ENCODE peak calls at places on chromosome 12, in four cellular contexts. J, G, F and B are unnamed samples.

GRCh38 chr12:121239704-121240420 is 29.9 kb downstream of the P2RX4 start:
- DNase-seq in J (no peak), G (no peak), F (no peak), B (no peak)

GRCh38 chr12:45581112-45581511 is 148.4 kb upstream of the ARID2 start:
- DNase-seq in J (no peak), G (no peak), F (no peak), B (no peak)

GRCh38 chr12:6233121-6233971 is 33.1 kb downstream of the CD9 start:
- DNase-seq in J (no peak), G (no peak), F (no peak), B (no peak)

GRCh38 chr12:43655586-43655985 is 103.0 kb downstream of the PUS7L start:
- DNase-seq in J (no peak), G (no peak), F (peak; percentile 51), B (no peak)

GRCh38 chr12:78778339-78778738 is 86.2 kb upstream of the SYT1 start:
- DNase-seq in J (no peak), G (no peak), F (no peak), B (no peak)

GRCh38 chr12:47184813-47185212 is 105.1 kb upstream of the AMIGO2 start:
- DNase-seq in J (no peak), G (no peak), F (no peak), B (no peak)

GRCh38 chr12:31279525-31279924 is 46.4 kb downstream of the SINHCAF start:
- DNase-seq in J (peak; percentile 10), G (no peak), F (no peak), B (no peak)

GRCh38 chr12:50924131-50924438 is 28.3 kb upstream of the HIGD1C start:
- DNase-seq in J (no peak), G (no peak), F (no peak), B (no peak)

GRCh38 chr12:130589391-130590317 is 126.4 kb downstream of the RIMBP2 start:
- DNase-seq in J (no peak), G (no peak), F (no peak), B (no peak)

GRCh38 chr12:100372846-100373245 is 16.0 kb downstream of the SLC17A8 start:
- DNase-seq in J (peak; percentile 75), G (no peak), F (no peak), B (no peak)

GRCh38 chr12:56487448-56488040 is 417 bp downstream of the GLS2 start:
- DNase-seq in J (peak; percentile 66), G (no peak), F (peak; percentile 6), B (no peak)

GRCh38 chr12:30990316-30990715 is 63.8 kb downstream of the TSPAN11 start:
- DNase-seq in J (no peak), G (no peak), F (no peak), B (no peak)

GRCh38 chr12:14959463-14959862 is 1.9 kb downstream of the ARHGDIB start:
- DNase-seq in J (no peak), G (no peak), F (no peak), B (no peak)

GRCh38 chr12:46258129-46258528 is 10.7 kb downstream of the SLC38A1 start:
- DNase-seq in J (no peak), G (no peak), F (no peak), B (no peak)

GRCh38 chr12:52087961-52088820 is 8.7 kb downstream of the SMIM41 start:
- DNase-seq in J (no peak), G (no peak), F (no peak), B (no peak)

GRCh38 chr12:39606712-39607423 is 12.7 kb downstream of the ABCD2 start:
- DNase-seq in J (no peak), G (no peak), F (no peak), B (no peak)

GRCh38 chr12:114920828-114921579 is 237.0 kb upstream of the TBX3 start:
- DNase-seq in J (no peak), G (no peak), F (peak; percentile 64), B (no peak)

GRCh38 chr12:77070382-77071294 is 5.3 kb upstream of the E2F7 start:
- DNase-seq in J (no peak), G (no peak), F (no peak), B (no peak)

GRCh38 chr12:6458281-6459003 is 6.6 kb downstream of the TAPBPL start:
- DNase-seq in J (no peak), G (no peak), F (no peak), B (no peak)

GRCh38 chr12:51326762-51327439 is 2.9 kb upstream of the BIN2 start:
- DNase-seq in J (no peak), G (no peak), F (peak; percentile 78), B (no peak)

GRCh38 chr12:80190001-80190400 is 90.7 kb downstream of the OTOGL start:
- DNase-seq in J (no peak), G (no peak), F (peak; percentile 6), B (no peak)

GRCh38 chr12:131850856-131851559 is 22.8 kb downstream of the MMP17 start:
- DNase-seq in J (peak; percentile 79), G (no peak), F (no peak), B (peak; percentile 42)

GRCh38 chr12:58787021-58787760 is 133.1 kb downstream of the LRIG3 start:
- DNase-seq in J (no peak), G (no peak), F (no peak), B (no peak)

GRCh38 chr12:118060301-118061010 is 523 bp downstream of the WSB2 start:
- DNase-seq in J (peak; percentile 49), G (peak; percentile 50), F (no peak), B (peak; percentile 48)

GRCh38 chr12:4701383-4701782 is 18.8 kb upstream of the GALNT8 start:
- DNase-seq in J (no peak), G (no peak), F (peak; percentile 9), B (no peak)

GRCh38 chr12:52645120-52645761 is 6.8 kb downstream of the KRT2 start:
- DNase-seq in J (no peak), G (peak; percentile 51), F (no peak), B (no peak)

GRCh38 chr12:91854725-91855124 is 290.9 kb downstream of the BTG1 start:
- DNase-seq in J (no peak), G (no peak), F (no peak), B (no peak)

GRCh38 chr12:2640281-2640680 is 154.5 kb upstream of the FKBP4 start:
- DNase-seq in J (no peak), G (no peak), F (no peak), B (no peak)
- TF ChIP-seq CTCF in J (no peak), G (no peak), F (peak; percentile 26), B (no peak)

DNA sequence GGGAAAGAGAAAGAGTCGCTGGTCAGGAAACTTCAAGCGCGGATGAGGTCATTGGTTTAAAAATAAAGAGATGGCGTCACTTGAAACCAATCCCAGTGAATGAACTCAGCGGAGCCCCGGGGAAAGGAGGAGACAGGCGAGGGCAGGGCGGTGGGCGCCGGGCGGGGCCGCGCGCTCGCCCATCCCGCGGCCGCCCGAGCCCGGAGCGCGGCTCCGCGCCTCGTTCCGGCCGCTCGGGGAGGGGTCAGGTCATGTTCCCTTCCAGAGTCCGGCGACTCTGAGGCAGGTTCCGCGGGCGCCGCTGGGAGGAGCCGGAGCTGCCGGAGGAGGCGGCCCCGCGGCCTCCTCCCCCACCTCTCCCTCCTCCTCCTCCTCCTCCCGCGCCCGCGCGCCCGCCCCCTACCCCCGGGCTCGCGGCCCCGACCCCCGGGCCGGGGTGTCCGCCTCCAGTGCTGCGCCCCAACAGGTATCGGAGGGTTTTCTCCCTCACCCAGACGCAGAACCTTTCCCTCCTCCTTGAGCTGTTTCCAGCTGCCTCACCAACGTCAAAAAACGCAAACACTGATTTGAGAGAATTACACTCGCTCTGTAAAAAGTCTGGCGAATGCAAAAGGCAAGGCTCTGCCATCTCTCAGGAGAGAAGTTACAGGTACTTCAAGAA is at the start of gene DUSP16:
- DNase-seq in J (peak; percentile 98), G (peak; percentile 74), F (peak; percentile 92), B (peak; percentile 65)
- TF ChIP-seq CTCF in J (peak; percentile 27), G (no peak), F (peak; percentile 1), B (no peak)

DNA sequence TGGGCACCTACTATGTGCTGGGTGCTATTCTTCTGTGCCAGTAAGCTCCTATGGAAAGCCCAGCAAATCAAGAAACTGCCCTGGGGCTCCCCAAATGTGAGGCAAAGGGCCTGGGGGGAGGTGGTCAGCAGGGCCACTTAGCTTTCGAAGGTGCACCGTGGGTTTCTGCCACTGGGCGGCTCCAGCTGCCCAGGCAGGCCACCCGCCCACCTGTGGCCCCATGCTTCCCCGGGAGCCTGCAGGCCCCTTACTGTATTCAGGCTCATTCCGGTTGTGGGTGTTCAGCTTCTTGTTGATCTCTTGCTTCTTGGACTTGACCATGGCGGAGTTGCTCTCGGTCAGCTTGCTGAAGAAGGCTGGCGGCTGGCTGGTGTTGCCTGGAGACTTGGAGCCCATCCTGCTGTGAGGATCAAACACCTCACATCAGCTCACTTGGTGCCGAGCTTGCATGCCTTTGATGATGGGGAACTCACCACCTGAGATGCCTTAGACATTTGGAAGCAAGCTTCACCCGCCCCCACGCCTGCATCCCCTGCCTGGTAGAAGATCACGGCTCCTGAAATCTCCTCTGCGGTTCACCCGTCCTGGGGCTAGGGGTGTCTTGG is 37.3 kb downstream of the RFLNA start:
- DNase-seq in J (no peak), G (no peak), F (no peak), B (no peak)
- TF ChIP-seq CTCF in J (peak; percentile 49), G (no peak), F (peak; percentile 33), B (no peak)

DNA sequence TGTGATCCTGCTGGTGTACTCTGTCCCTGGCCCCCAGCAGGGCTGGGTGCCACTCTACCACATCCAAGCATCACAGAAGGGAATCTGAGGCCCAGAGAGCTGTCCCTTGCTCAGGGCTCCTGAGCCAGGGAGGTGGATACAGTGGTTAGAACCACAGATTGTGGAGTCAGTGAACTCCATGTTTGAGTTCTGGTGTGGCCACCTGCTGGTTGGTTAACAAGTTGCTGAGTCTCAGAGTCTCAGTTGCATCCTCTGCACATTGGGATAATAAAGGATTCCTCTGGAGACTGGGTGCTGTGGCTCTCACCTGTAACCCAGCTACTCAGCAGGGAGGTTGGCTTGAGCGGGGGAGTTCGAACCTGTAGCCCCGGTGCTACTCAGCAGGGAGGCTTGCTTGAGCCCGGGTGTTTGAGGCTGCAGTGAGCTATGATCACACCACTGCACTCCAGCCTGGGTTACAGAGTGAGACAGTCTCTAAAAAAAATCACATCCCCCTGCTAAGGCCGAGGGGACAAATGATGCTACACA is 39.4 kb downstream of the MVK start:
- DNase-seq in J (no peak), G (no peak), F (no peak), B (no peak)
- TF ChIP-seq CTCF in J (peak; percentile 40), G (no peak), F (peak; percentile 38), B (no peak)